ENCODE peak calls at places on chromosomes 3 and 15, in four cellular contexts. G, F, S and V are unnamed samples.

GRCh38 chr3:11186771-11187170 is 32.5 kb downstream of the HRH1 start:
- DNase-seq in G (no peak), S (no peak), F (no peak), V (no peak)

GRCh38 chr3:46667061-46667621 is 26.3 kb downstream of the ALS2CL start:
- DNase-seq in F (no peak), G (no peak), S (no peak), V (no peak)

GRCh38 chr3:105032541-105032940 is 334.2 kb upstream of the ALCAM start:
- DNase-seq in S (no peak), F (no peak), G (no peak), V (no peak)

GRCh38 chr15:40100133-40100946 is 8.3 kb downstream of the BMF start:
- DNase-seq in S (no peak), G (no peak), F (no peak), V (no peak)

GRCh38 chr3:144031938-144032337 is 60.3 kb downstream of the DIPK2A start:
- DNase-seq in G (no peak), F (no peak), S (no peak), V (no peak)

GRCh38 chr15:48636511-48636910 is 9.0 kb downstream of the FBN1 start:
- DNase-seq in G (no peak), S (no peak), F (no peak), V (no peak)

GRCh38 chr3:15499536-15499935 is 22.0 kb downstream of the COLQ start:
- DNase-seq in F (no peak), G (no peak), S (no peak), V (no peak)

GRCh38 chr15:50828610-50829206 is 63.2 kb upstream of the SPPL2A start:
- DNase-seq in G (peak), S (no peak), F (peak), V (peak)

GRCh38 chr3:18445421-18446066 is 20.4 kb upstream of the SATB1 start:
- DNase-seq in S (no peak), G (no peak), F (no peak), V (no peak)

GRCh38 chr3:71647751-71648150 is 64.2 kb upstream of the FOXP1 start:
- DNase-seq in S (no peak), G (no peak), F (no peak), V (no peak)

GRCh38 chr15:50916395-50916794 is 7.9 kb downstream of the AP4E1 start:
- DNase-seq in S (no peak), F (no peak), G (no peak), V (no peak)

GRCh38 chr3:123880998-123881561 is 3.1 kb downstream of the MYLK start:
- DNase-seq in S (no peak), F (no peak), G (peak), V (peak)

GRCh38 chr3:186251948-186252619 is 110.0 kb downstream of the DGKG start:
- DNase-seq in F (no peak), G (no peak), S (no peak), V (no peak)

GRCh38 chr3:12994357-12994606 is 78.9 kb downstream of the IQSEC1 start:
- DNase-seq in F (no peak), G (no peak), S (no peak), V (no peak)

GRCh38 chr15:74277245-74277644 is 41.1 kb downstream of the CCDC33 start:
- DNase-seq in S (no peak), F (no peak), G (no peak), V (no peak)

GRCh38 chr3:40044487-40044886 is 235.1 kb downstream of the MYRIP start:
- DNase-seq in S (no peak), F (no peak), G (no peak), V (no peak)

GRCh38 chr3:171497546-171497945 is 37.3 kb upstream of the TNIK start:
- DNase-seq in S (no peak), F (no peak), G (no peak), V (no peak)

GRCh38 chr15:51575775-51576174 is 46.8 kb downstream of the DMXL2 start:
- DNase-seq in G (no peak), F (no peak), S (no peak), V (no peak)

GRCh38 chr3:156291269-156292123 is 171.1 kb downstream of the KCNAB1 start:
- DNase-seq in G (no peak), F (no peak), S (no peak), V (no peak)

GRCh38 chr15:25858952-25859760 is 4.0 kb downstream of the ATP10A start:
- DNase-seq in G (no peak), F (no peak), S (no peak), V (no peak)

GRCh38 chr3:8733332-8734094 is at the start of gene CAV3:
- DNase-seq in F (no peak), G (no peak), S (no peak), V (no peak)

GRCh38 chr3:66047321-66048050 is 8.8 kb upstream of the MAGI1 start:
- DNase-seq in G (no peak), F (no peak), S (no peak), V (peak)

GRCh38 chr3:165749241-165749640 is 88.0 kb downstream of the BCHE start:
- DNase-seq in F (no peak), G (no peak), S (no peak), V (no peak)

GRCh38 chr15:55267401-55268053 is 22.1 kb downstream of the RAB27A start:
- DNase-seq in F (peak), G (no peak), S (no peak), V (no peak)

GRCh38 chr3:45140392-45140791 is 5.8 kb downstream of the CDCP1 start:
- DNase-seq in F (no peak), G (no peak), S (no peak), V (no peak)

GRCh38 chr3:59245879-59246501 is 196.2 kb upstream of the CFAP20DC start:
- DNase-seq in G (no peak), S (no peak), F (no peak), V (no peak)

GRCh38 chr15:97174886-97175540 is 785.5 kb upstream of the ARRDC4 start:
- DNase-seq in S (no peak), G (no peak), F (no peak), V (no peak)

GRCh38 chr3:139529624-139530023 is 9.9 kb downstream of the RBP1 start:
- DNase-seq in F (no peak), G (no peak), S (no peak), V (no peak)

GRCh38 chr3:115624898-115625297 is 1.6 kb downstream of the GAP43 start:
- DNase-seq in G (no peak), F (no peak), S (no peak), V (no peak)

GRCh38 chr3:32947466-32948238 is 3.8 kb upstream of the CCR4 start:
- DNase-seq in S (peak), G (peak), F (peak), V (peak)

GRCh38 chr15:42091753-42092665 is 2.4 kb downstream of the PLA2G4D start:
- DNase-seq in G (peak), F (no peak), S (no peak), V (peak)

GRCh38 chr3:170909129-170909903 is 879 bp upstream of the EIF5A2 start:
- DNase-seq in G (no peak), F (no peak), S (no peak), V (peak)

GRCh38 chr3:41131224-41131623 is 68.1 kb upstream of the CTNNB1 start:
- DNase-seq in S (no peak), F (no peak), G (no peak), V (no peak)

GRCh38 chr3:72319202-72320095 is 528.8 kb downstream of the SHQ1 start:
- DNase-seq in F (peak), S (no peak), G (no peak), V (no peak)

GRCh38 chr15:65006876-65007275 is 17.2 kb upstream of the SPG21 start:
- DNase-seq in G (no peak), S (no peak), F (no peak), V (no peak)

GRCh38 chr3:71658131-71658530 is 67.1 kb downstream of the EIF4E3 start:
- DNase-seq in F (no peak), G (peak), S (no peak), V (no peak)

GRCh38 chr15:60899322-60899966 is 329.7 kb downstream of the RORA start:
- DNase-seq in F (no peak), G (no peak), S (no peak), V (peak)

GRCh38 chr3:149373235-149374125 is 4.0 kb downstream of the TM4SF1 start:
- DNase-seq in S (no peak), G (no peak), F (no peak), V (peak)

GRCh38 chr3:16090013-16090412 is 84.5 kb upstream of the GALNT15 start:
- DNase-seq in F (no peak), G (no peak), S (no peak), V (peak)

DNA sequence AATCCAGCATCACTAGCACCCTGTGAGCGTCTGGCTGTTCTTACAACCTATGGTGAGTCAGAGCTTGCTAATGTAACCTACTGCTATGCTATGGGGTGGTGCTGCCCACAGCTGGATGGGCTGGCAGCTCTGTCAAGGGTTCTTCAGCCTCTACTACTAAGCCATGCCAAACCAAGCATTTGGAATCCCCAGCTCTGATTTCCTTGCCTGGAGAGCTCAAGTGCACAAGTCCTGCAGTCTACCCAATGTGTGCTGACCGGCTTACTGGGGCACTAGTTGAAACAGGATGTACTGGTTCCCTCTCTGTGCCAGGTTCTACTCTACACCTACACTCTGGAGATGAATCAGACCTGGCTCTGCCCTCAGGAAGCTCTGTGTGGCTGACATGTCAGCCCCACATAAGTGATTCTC is 4.2 kb downstream of the TEX264 start:
- DNase-seq in G (no peak), S (no peak), F (no peak), V (no peak)
- H3K27ac ChIP-seq in G (no peak), S (no peak), F (no peak), V (no peak)

GRCh38 chr3:31696009-31696297 is 163.2 kb downstream of the STT3B start:
- DNase-seq in F (no peak), S (no peak), G (no peak), V (no peak)

GRCh38 chr3:31692714-31693113 is 160.0 kb downstream of the STT3B start:
- DNase-seq in S (no peak), F (no peak), G (no peak), V (no peak)

GRCh38 chr3:31696815-31697548 is 164.3 kb downstream of the STT3B start:
- DNase-seq in G (no peak), F (no peak), S (no peak), V (no peak)

GRCh38 chr3:31693346-31693745 is 160.6 kb downstream of the STT3B start:
- DNase-seq in G (no peak), F (no peak), S (no peak), V (no peak)

DNA sequence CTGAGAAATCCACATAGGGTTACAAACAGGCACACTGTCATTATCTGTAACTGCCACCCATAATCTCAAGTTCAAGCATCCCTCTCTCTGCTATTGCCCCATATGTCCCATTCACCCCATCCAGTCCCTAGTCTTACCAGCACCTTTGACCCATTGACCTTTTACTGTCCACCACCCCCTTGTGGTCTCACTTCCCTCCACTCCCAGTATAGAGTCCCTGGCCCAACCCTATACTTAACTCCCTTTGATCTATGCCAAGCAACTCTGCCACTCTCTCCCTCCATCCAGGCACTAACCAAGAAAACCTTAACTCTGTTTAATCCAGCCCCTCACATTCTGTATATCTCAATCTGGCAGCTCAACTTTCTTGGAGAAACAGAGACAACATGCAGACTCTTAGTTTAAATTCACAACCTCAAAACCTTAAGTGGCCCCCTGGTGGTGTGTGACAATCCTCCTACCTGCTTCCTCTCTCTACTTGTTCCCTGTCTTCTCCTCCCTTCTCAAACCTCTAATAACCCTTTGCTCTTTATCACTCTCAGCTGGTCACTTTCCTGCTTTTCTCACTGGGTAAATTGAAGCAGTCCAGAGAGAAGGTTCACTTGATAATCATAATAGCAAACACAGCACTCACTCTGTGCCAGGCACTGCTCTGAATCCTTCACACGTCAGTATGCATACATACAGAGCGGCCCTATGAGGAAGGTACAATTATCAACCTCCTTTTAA is 162.7 kb downstream of the STT3B start:
- DNase-seq in G (no peak), S (no peak), F (no peak), V (no peak)
- TF ChIP-seq TCF7L2 in G (peak), S (peak), F (no peak), V (no peak)

DNA sequence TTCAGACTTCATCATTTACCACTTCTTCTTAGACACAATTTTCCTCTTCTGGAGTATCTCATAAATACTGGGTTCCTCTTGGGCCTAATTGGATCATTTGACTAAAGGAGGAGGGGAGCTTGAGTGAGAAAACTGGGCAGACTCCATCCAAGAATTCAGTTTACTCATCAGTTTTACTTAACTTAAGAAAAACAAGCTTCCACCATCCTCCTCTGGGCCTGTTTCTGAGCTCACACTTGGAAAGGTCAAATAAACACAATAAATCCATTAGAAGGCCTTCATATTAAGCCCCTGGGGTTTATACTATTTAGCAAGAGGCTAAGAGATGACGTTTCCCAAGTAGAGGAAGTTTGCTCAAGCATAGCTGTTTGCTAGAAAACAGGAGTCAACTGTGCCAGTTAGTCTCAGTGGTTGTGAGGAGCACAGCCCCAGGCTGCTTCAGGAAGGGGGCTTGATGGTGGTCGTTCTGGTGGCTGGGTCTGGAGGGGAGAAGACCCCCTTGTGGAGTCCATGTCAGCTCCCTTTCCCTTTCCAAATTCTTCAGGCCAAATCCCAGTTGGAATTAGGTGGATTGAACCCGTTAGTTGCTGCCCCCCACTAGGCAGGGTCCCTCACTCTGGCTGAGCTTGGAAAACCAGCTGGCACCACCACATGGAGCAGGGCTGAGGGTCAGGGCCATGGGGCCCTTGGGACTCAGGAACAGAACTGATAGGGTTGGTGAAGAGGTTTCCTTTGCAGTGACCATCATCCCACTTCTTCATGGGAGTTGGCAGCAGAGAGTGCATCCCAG is 64.8 kb downstream of the SPSB4 start:
- DNase-seq in S (no peak), F (no peak), G (no peak), V (no peak)
- H3K27ac ChIP-seq in S (no peak), F (no peak), G (no peak), V (no peak)

DNA sequence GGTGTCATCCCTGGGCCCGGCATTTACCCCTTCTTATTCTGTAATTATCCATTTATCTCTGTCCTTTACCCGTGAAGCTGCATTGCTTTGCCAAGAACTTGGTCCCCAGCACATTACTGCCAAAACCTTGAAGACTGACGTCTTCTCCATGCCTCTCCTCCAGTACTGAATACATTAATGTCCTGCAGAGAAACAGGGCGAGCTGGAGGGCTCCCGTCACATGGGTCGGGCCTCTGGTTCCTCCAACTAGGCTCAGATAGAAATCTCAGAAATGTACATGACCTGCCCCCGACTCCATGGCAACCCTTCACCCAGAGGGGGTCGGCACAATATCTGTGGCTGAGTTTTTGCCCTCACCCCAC is 435 bp downstream of the EFCAB12 start:
- DNase-seq in G (no peak), F (no peak), S (no peak), V (no peak)
- TF ChIP-seq TCF7L2 in G (no peak), F (no peak), S (no peak), V (no peak)

DNA sequence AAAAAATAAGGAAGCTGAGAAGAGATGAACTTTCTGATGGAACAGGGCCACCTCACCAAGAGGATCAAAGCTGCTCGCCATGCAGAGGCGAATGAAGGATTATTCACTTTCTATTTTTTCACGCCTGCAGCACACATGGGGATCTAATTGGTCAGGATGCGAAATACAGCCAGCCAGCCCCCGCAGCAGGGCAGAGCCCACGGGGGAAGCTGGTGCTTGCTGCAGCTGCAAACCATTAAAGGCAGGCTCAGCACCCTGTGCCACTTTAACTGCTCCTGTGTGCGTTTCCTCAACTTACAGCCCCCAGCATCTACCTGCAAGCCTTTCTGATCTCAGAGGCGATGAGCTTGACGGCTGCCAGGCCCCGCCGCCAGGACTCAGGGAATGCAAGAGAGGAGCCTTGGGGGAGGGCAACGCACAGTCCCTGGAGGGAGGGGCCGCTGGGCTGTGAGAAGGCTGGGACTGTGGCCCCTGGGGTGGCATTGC is 89.0 kb downstream of the HES1 start:
- DNase-seq in G (no peak), F (no peak), S (no peak), V (no peak)
- H3K27ac ChIP-seq in G (peak), F (no peak), S (no peak), V (no peak)

GRCh38 chr3:112089956-112090898 is 4.0 kb downstream of the C3orf52 start:
- DNase-seq in G (no peak), S (no peak), F (no peak), V (no peak)
- TF ChIP-seq TCF7L2 in G (no peak), S (peak), F (no peak), V (no peak)

DNA sequence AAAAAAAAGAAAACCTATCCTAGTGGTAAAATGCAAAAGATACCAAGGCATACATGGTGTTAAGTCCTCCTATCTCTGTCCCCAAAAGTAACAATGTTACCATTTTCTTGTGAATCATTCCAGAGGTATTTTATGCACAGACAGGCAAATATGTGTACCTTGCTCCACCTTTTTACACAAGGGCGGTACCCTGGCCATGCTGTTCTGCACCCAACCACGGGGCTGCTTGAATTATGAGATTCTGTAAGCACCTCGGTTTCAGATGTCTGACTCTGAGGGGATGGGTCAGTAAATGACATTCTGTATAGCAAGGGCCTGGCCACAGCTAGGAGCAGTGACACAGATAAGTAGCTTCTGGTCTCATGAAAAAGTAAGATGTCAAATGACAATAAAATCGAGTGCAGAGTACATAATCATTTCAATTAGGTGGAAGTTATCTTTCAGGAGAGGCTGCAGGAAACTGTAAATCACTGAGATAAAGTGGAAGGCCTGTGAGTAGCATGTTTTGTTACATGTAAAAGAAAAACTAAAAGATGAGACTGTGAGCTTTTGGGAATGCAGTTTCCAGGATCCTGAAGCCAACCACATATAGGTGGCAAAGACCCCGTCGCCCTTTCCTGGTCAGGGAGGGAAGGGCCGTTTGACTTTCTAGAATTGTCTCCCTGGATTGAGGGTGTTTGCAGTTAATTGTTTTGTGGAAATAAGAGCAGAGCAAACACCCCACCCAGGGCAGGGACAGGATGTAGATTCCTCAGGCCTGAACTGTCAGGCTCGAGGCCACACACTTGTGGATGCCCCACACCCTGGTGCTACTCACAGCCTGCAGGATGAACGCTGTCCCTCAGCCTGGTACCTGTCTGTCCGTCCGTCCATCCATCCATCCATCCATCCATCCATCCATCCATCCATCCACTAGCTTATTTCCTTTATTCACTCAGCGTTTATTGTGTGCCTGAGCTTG is 30.2 kb upstream of the FLNB start:
- DNase-seq in G (peak), S (peak), F (no peak), V (peak)
- H3K27ac ChIP-seq in G (no peak), S (peak), F (no peak), V (no peak)